ENCODE peak calls at places on chromosome 12, in four cellular contexts. One of them, this sample, is unnamed.

GRCh38 chr12:1933342-1933992 is 15.0 kb upstream of the CACNA2D4 start:
- DNase-seq in PC-3: no peak
- DNase-seq in GM03348: no peak
- DNase-seq in activated T-helper 1 cell treated with Interleukin-2 at 50 U/mL for 16 hours: no peak
- DNase-seq in this sample: no peak

GRCh38 chr12:57388425-57388824 is 42.4 kb downstream of the R3HDM2 start:
- DNase-seq in GM03348: no peak
- DNase-seq in activated T-helper 1 cell treated with Interleukin-2 at 50 U/mL for 16 hours: no peak
- DNase-seq in PC-3: no peak
- DNase-seq in this sample: no peak

GRCh38 chr12:50105913-50106450 is 2.2 kb downstream of the GPD1 start:
- DNase-seq in PC-3: no peak
- DNase-seq in activated T-helper 1 cell treated with Interleukin-2 at 50 U/mL for 16 hours: no peak
- DNase-seq in GM03348: no peak
- DNase-seq in this sample: no peak

GRCh38 chr12:89319111-89319510 is 33.2 kb downstream of the DUSP6 start:
- DNase-seq in GM03348: peak; percentile 31
- DNase-seq in activated T-helper 1 cell treated with Interleukin-2 at 50 U/mL for 16 hours: no peak
- DNase-seq in PC-3: no peak
- DNase-seq in this sample: no peak

GRCh38 chr12:53235164-53235563 is 3.2 kb upstream of the RARG start:
- DNase-seq in GM03348: no peak
- DNase-seq in activated T-helper 1 cell treated with Interleukin-2 at 50 U/mL for 16 hours: no peak
- DNase-seq in PC-3: no peak
- DNase-seq in this sample: no peak

GRCh38 chr12:86613306-86613705 is 357.1 kb upstream of the MGAT4C start:
- DNase-seq in activated T-helper 1 cell treated with Interleukin-2 at 50 U/mL for 16 hours: no peak
- DNase-seq in GM03348: no peak
- DNase-seq in PC-3: no peak
- DNase-seq in this sample: no peak

GRCh38 chr12:49804821-49805220 is 23.4 kb downstream of the NCKAP5L start:
- DNase-seq in activated T-helper 1 cell treated with Interleukin-2 at 50 U/mL for 16 hours: no peak
- DNase-seq in GM03348: no peak
- DNase-seq in PC-3: no peak
- DNase-seq in this sample: no peak

GRCh38 chr12:91818236-91819131 is 327.2 kb downstream of the BTG1 start:
- DNase-seq in GM03348: no peak
- DNase-seq in PC-3: no peak
- DNase-seq in activated T-helper 1 cell treated with Interleukin-2 at 50 U/mL for 16 hours: no peak
- DNase-seq in this sample: no peak

GRCh38 chr12:9793774-9794395 is 33.2 kb upstream of the CD69 start:
- DNase-seq in activated T-helper 1 cell treated with Interleukin-2 at 50 U/mL for 16 hours: no peak
- DNase-seq in PC-3: no peak
- DNase-seq in GM03348: no peak
- DNase-seq in this sample: no peak

GRCh38 chr12:54958048-54958658 is 26.4 kb downstream of the TESPA1 start:
- DNase-seq in PC-3: peak; percentile 87
- DNase-seq in GM03348: peak; percentile 72
- DNase-seq in activated T-helper 1 cell treated with Interleukin-2 at 50 U/mL for 16 hours: peak; percentile 23
- DNase-seq in this sample: peak; percentile 54

GRCh38 chr12:77630341-77630740 is 200.4 kb upstream of the NAV3 start:
- DNase-seq in activated T-helper 1 cell treated with Interleukin-2 at 50 U/mL for 16 hours: no peak
- DNase-seq in PC-3: no peak
- DNase-seq in GM03348: no peak
- DNase-seq in this sample: no peak

GRCh38 chr12:87801860-87802720 is 227.1 kb downstream of the C12orf50 start:
- DNase-seq in PC-3: peak; percentile 49
- DNase-seq in activated T-helper 1 cell treated with Interleukin-2 at 50 U/mL for 16 hours: no peak
- DNase-seq in GM03348: no peak
- DNase-seq in this sample: peak; percentile 30